ENCODE peak calls at places on chromosomes 2 and 18, in seven cellular contexts. C is OCI-LY7, A is suprapubic skin, H is GM12865, T is endothelial cell, D is Peyer's patch, Y is DND-41. M is an unnamed sample.

GRCh38 chr2:11732587-11732986 is 13.8 kb upstream of the LPIN1 start:
- DNase-seq in D (no peak), T (no peak), Y (no peak), H (no peak), C (no peak), A (no peak), M (no peak)

GRCh38 chr2:94776036-94776435 is 95.2 kb upstream of the TEKT4 start:
- DNase-seq in H (no peak), A (no peak), Y (no peak), C (no peak), D (no peak), T (no peak), M (no peak)

GRCh38 chr2:6580982-6581381 is 284.7 kb downstream of the CMPK2 start:
- DNase-seq in A (no peak), T (no peak), Y (no peak), D (no peak), C (no peak), H (peak; percentile 7), M (no peak)

GRCh38 chr2:239193426-239193825 is 207.4 kb downstream of the HDAC4 start:
- DNase-seq in T (no peak), D (peak; percentile 38), C (no peak), A (peak; percentile 51), H (no peak), Y (no peak), M (no peak)

GRCh38 chr2:119142822-119143221 is 15.7 kb downstream of the C1QL2 start:
- DNase-seq in Y (no peak), A (no peak), T (no peak), C (no peak), H (no peak), D (no peak), M (no peak)

GRCh38 chr2:23503682-23504081 is 118.7 kb downstream of the KLHL29 start:
- DNase-seq in T (no peak), D (no peak), H (no peak), C (no peak), Y (no peak), A (no peak), M (no peak)

GRCh38 chr18:13464432-13465125 is 246.0 kb downstream of the LDLRAD4 start:
- DNase-seq in A (peak; percentile 74), D (no peak), C (peak; percentile 91), H (peak; percentile 90), Y (peak; percentile 87), T (peak; percentile 52), M (peak; percentile 79)

GRCh38 chr2:202965810-202966454 is 48.7 kb upstream of the NBEAL1 start:
- DNase-seq in H (peak; percentile 70), D (no peak), A (no peak), C (no peak), T (no peak), Y (peak; percentile 55), M (peak; percentile 70)

GRCh38 chr2:164562666-164563065 is 58.6 kb downstream of the GRB14 start:
- DNase-seq in D (no peak), A (no peak), T (no peak), H (no peak), C (no peak), Y (no peak), M (no peak)

GRCh38 chr18:13181765-13182164 is 36.8 kb upstream of the LDLRAD4 start:
- DNase-seq in H (no peak), A (no peak), C (no peak), T (no peak), Y (no peak), D (no peak), M (no peak)

GRCh38 chr2:149129433-149129832 is 90.9 kb downstream of the LYPD6B start:
- DNase-seq in T (no peak), A (no peak), H (peak; percentile 45), Y (peak; percentile 19), C (peak; percentile 65), D (no peak), M (no peak)

GRCh38 chr2:158204741-158205165 is 103.1 kb downstream of the UPP2 start:
- DNase-seq in C (no peak), Y (no peak), A (no peak), D (no peak), H (peak; percentile 12), T (no peak), M (no peak)

GRCh38 chr2:236715511-236715961 is 145.9 kb downstream of the ACKR3 start:
- DNase-seq in A (no peak), Y (no peak), H (no peak), C (no peak), D (no peak), T (no peak), M (no peak)

GRCh38 chr2:150204449-150204848 is 283.0 kb downstream of the RND3 start:
- DNase-seq in D (no peak), A (no peak), Y (no peak), T (no peak), H (no peak), C (no peak), M (no peak)

GRCh38 chr2:169768262-169768995 is 30.2 kb upstream of the SSB start:
- DNase-seq in D (peak; percentile 60), T (no peak), H (peak; percentile 19), C (no peak), A (peak; percentile 63), Y (no peak), M (no peak)

GRCh38 chr2:192499476-192499875 is 304.7 kb upstream of the TMEFF2 start:
- DNase-seq in C (no peak), H (no peak), Y (no peak), D (no peak), T (no peak), A (no peak), M (no peak)

GRCh38 chr2:11019614-11020013 is 107.9 kb downstream of the KCNF1 start:
- DNase-seq in H (no peak), T (no peak), C (no peak), Y (no peak), A (no peak), D (no peak), M (no peak)

GRCh38 chr2:201558232-201558631 is 85.1 kb downstream of the TMEM237 start:
- DNase-seq in D (no peak), A (no peak), T (no peak), C (no peak), H (no peak), Y (no peak), M (no peak)

GRCh38 chr18:49018961-49019445 is 68.2 kb upstream of the SMAD7 start:
- DNase-seq in T (no peak), A (no peak), H (no peak), C (no peak), Y (no peak), D (peak; percentile 5), M (peak; percentile 43)

GRCh38 chr2:197944416-197944815 is 140.0 kb downstream of the PLCL1 start:
- DNase-seq in T (no peak), C (no peak), Y (no peak), H (no peak), A (no peak), D (no peak), M (no peak)

GRCh38 chr2:146661494-146662096 is 1183.2 kb upstream of the ACVR2A start:
- DNase-seq in H (peak; percentile 16), Y (no peak), D (no peak), C (peak; percentile 16), A (no peak), T (peak; percentile 11), M (no peak)

GRCh38 chr2:219356834-219357233 is 24.3 kb upstream of the RESP18 start:
- DNase-seq in A (no peak), H (no peak), Y (no peak), D (no peak), T (no peak), C (no peak), M (no peak)

DNA sequence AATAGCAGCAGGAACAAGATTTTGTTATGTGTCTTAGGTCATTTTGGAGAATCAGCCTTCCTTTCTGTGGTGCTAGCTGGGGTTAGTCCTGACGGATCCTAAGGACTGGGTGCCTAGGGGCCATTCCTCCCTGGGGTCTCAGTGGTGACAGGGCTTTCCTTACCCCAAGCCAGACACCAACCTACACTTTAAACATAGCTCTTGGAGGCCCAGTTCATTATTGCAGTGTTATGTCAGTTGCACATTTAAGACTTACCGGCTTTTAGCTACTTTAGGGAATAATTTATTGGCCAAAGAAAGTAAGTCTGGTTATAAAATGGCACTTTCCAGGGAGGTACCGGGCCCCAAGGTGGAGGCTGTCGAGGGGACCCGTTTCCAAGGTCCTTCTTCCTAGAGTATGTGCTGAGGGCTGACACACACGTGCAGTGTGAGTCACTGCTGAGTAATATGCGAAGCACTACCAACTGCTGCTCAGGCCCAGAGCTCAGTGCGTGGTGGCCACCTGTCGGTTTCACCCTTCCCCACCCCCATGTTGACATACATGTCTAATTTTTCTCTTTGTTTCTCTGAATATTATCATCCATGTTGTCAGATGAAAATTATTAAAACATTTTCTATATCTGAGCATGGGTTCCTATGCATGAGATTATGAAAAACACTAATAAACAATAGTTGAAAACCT is 37.0 kb upstream of the GRHL1 start:
- DNase-seq in T (no peak), Y (no peak), D (no peak), A (no peak), C (no peak), H (peak; percentile 89), M (no peak)
- TF ChIP-seq CTCF in T (no peak), Y (no peak), D (no peak), A (no peak), C (no peak), H (peak; percentile 57), M (no peak)

GRCh38 chr2:96253006-96253405 is 12.8 kb downstream of the TMEM127 start:
- DNase-seq in H (no peak), T (no peak), Y (no peak), D (peak; percentile 60), C (no peak), A (no peak), M (no peak)
- TF ChIP-seq CTCF in H (no peak), T (no peak), Y (no peak), D (peak; percentile 24), C (no peak), A (no peak), M (no peak)

DNA sequence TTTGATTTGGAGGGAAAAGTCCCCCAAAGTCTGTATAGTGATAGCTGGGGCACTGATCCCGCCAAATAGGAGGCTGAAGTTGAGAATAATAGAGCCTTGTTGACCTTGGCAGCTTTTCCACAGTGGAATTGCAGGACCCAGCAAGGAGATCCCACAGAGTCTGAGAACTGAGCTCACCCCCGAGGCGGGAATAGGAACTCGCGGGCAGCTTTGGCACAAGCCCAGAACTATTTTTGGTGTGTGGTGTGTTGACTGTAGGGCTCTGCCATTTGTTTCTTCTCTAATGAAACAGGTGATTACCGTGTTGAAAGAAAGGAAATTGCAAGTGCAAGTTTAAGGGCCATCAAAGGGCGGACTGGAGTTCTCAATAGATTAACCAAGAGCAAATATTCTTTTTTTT is 34.0 kb downstream of the SH3RF3 start:
- DNase-seq in D (no peak), A (no peak), T (no peak), C (no peak), Y (no peak), H (no peak), M (no peak)
- TF ChIP-seq CTCF in D (no peak), A (no peak), T (no peak), C (no peak), Y (no peak), H (no peak), M (no peak)

DNA sequence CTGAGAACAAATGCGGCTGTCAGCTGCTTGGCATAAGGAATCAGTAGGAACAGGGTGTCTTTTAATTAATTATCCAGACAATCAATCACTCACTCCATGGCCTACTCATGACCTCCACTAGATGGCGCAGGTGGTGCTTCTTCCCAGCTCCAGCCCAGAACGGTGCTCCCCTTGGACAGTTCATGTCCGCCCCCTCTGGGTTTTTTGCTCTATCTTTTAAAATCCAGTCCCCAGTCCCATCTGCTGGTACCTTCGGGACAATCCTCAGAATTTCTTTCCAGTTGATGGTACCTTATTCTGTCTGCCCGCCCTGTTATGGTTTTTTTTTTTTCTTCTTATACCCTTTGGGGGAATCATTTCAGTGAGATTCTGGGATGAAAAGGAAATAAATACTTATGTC is 99.8 kb downstream of the CACNB4 start:
- DNase-seq in T (peak; percentile 70), C (peak; percentile 59), H (peak; percentile 66), A (no peak), Y (peak; percentile 48), D (no peak), M (no peak)
- TF ChIP-seq CTCF in T (peak; percentile 82), C (peak; percentile 87), H (peak; percentile 89), A (peak; percentile 75), Y (peak; percentile 82), D (peak; percentile 57), M (peak; percentile 94)

M was measured in CD14-positive monocyte.